ENCODE peak calls at places on chromosomes 7 and 10, in seven cellular contexts. H is iPS DF 6.9; X is CD8-positive, alpha-beta T cell; M is effector memory CD4-positive, alpha-beta T cell; W is GM23338; R is HCT116; T is Panc1. I is an unnamed sample. For H3K4me1, the result is how much of the 10 kb centered on the place peaks cover.

GRCh38 chr7:64879097-64879730 is 23.9 kb upstream of the ZNF273 start:
- DNase-seq in X (no peak), H (no peak), T (no peak), M (no peak), W (no peak), R (no peak), I (no peak)

GRCh38 chr10:43305881-43306280 is 39.0 kb upstream of the RASGEF1A start:
- DNase-seq in M (no peak), X (no peak), H (no peak), T (no peak), R (no peak), W (no peak), I (no peak)

GRCh38 chr7:5646846-5647245 is 134.6 kb downstream of the RNF216 start:
- DNase-seq in M (no peak), R (no peak), H (no peak), W (no peak), X (no peak), T (no peak), I (no peak)

GRCh38 chr10:102796407-102797176 is 40.6 kb downstream of the CYP17A1 start:
- DNase-seq in X (peak), R (no peak), H (no peak), M (no peak), T (no peak), W (no peak), I (no peak)

GRCh38 chr10:27995311-27995710 is 3.6 kb downstream of the ODAD2 start:
- DNase-seq in M (no peak), W (peak), X (no peak), R (no peak), H (no peak), T (no peak), I (no peak)

GRCh38 chr7:122305475-122306319 is 1.1 kb upstream of the FEZF1 start:
- DNase-seq in W (peak), H (no peak), X (no peak), M (no peak), T (no peak), R (peak), I (no peak)

GRCh38 chr10:61271127-61271780 is 181.9 kb downstream of the TMEM26 start:
- DNase-seq in R (no peak), M (no peak), T (peak), W (peak), X (no peak), H (no peak), I (no peak)

GRCh38 chr7:3495530-3495929 is 194.5 kb downstream of the SDK1 start:
- DNase-seq in X (no peak), T (no peak), H (no peak), M (no peak), R (no peak), W (no peak), I (no peak)

GRCh38 chr10:107341281-107341680 is 176.8 kb upstream of the SORCS1 start:
- DNase-seq in W (no peak), T (no peak), X (no peak), R (no peak), H (no peak), M (no peak), I (no peak)

GRCh38 chr7:100400656-100401055 is 27.4 kb downstream of the PILRA start:
- DNase-seq in R (peak), T (no peak), W (peak), M (no peak), X (no peak), H (no peak), I (no peak)

GRCh38 chr7:131540491-131541162 is 15.8 kb downstream of the PODXL start:
- DNase-seq in X (no peak), T (no peak), M (no peak), W (no peak), H (no peak), R (no peak), I (no peak)

DNA sequence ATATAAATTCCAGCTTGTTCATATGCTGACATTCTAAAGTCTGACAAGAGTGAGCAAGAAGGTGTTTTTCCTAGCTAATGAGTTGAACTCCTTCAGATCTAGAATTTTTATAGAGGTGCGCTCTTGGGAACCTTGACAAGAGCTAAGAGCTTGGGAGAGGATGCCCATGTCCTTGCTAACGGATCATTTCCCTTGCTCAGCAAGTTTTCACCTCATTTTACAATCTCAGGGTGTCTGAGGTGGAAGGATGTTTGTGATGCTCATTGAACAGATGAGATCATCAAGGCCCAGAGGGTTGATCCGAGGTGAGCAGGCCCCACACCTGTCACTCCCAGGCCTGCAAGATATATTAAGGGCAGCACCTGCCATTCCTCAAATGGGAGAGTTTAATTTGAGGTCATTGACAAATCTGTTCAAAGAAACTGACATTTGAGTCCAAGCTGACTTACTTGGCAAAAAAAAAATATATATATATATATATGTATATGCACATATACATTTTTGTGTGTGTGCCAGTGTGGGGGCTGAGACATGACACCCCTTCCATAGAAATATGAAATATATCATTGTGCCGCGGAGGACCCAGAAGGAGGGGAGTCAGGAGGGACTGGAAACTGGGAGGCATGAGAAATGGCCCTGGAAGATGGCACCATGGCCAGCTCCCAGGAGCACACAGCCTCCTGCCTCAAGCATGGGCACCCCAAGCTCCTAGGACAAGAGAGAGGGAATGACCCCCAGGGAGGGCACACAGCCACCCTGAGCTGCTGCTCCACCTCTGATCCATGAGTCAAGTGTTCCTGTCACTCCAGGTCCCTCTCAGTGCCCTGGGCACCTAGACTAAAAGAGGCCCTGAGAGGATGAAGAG is 17.3 kb upstream of the TMEM72 start:
- DNase-seq in X (no peak), W (no peak), M (no peak), T (no peak), H (no peak), R (no peak), I (no peak)
- H3K27ac ChIP-seq in X (no peak), W (no peak), M (no peak), T (no peak), H (no peak), R (no peak), I (no peak)

GRCh38 chr10:11186330-11186729 is 168.7 kb downstream of the CELF2 start:
- DNase-seq in W (no peak), R (no peak), H (no peak), X (no peak), T (no peak), M (no peak), I (no peak)
- H3K4me3 ChIP-seq in W (no peak), R (no peak), H (no peak), X (no peak), T (no peak), M (no peak), I (no peak)

DNA sequence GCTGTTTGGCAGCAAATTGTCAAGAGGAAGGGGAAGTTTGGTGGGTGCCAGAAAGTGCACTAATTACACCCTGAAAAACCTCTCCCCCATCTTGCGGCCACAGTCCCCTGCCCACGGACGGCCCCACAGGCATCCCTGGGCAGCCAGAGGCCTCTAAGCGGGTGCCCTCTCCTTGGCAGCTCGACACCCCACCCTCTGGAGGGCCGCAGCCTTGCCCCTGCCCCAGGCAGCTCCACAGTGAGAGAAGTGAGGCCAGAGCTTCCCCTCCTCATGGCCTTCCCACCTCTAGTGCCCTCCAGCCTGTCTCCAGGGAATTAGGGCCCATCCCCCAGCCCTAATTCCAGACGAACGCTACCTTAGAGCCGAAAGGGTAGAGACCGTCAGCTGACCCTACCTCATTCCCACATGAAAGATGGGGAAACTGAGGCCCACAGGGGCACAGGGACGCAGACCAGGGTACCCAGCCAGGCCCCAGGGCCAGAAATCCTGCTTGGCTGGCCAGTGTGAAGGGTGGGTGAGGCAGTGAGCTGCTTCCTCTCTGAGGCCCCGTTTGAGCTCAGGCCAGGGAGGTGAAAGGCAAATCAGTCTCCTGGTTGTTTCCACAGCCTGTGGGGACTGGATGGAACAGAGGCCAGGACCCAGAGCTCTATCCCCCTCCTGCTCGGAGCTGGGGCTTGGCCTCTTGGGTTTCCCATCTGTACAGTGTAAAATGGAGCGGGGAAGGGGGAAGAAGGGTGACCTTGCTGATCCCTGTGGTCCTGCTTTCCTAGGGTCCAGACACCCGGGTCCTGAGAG is 10.0 kb downstream of the ZCCHC24 start:
- DNase-seq in T (no peak), M (no peak), H (no peak), R (no peak), X (no peak), W (no peak), I (no peak)
- H3K4me1 ChIP-seq in T (under half), M (under half), H (under half), R (under half), X (under half), W (under half), I (half or more)

DNA sequence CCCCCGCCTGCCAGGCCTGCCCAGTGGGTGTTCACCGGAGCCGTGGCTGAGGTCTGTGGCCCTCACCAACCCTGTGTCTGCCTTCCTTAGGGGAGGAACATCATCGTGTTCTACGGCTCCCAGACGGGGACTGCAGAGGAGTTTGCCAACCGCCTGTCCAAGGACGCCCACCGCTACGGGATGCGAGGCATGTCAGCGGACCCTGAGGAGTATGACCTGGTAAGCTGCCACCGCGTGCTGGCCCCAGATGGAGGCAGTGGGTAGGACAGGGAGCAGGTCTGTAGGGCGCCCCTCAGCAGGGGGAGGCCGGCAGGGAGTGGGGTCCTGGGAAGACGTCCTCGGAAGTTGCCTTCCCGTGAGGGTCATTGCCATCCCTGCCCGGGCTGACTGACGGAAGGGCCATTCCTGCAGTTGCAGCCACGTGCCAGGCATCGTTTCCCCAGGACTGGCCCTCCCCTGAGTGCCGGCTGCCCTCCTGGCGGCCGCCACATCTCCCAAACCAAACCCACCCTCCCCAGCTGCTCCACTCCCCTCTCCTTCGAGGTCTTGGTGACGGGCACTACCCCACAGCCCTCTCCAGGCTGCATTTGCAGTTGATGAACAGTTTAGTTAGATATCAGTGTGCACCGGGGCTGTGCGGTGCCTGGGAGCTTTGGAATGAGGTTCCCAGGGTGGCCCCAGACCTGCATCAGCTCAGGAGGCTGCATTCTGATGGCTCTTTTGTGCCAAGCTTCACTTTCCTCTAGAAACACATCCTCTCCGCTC is 14.9 kb downstream of the TMEM120A start:
- DNase-seq in W (no peak), R (no peak), X (no peak), T (no peak), H (no peak), M (no peak), I (no peak)
- H3K27ac ChIP-seq in W (no peak), R (no peak), X (no peak), T (no peak), H (no peak), M (no peak), I (no peak)